ENCODE peak calls at places on chromosomes 7 and 10, in four cellular contexts. V is fibroblast of pulmonary artery, O is brain microvascular endothelial cell, Z is HFF-Myc. A is an unnamed sample.

GRCh38 chr7:77479536-77480088 is 57.5 kb upstream of the PTPN12 start:
- DNase-seq in V (peak; percentile 31), O (no peak), Z (no peak), A (peak; percentile 36)

GRCh38 chr10:8438603-8439002 is 384.1 kb downstream of the GATA3 start:
- DNase-seq in V (no peak), O (no peak), Z (no peak), A (no peak)

GRCh38 chr7:155523168-155523675 is 23.1 kb downstream of the CNPY1 start:
- DNase-seq in V (no peak), O (no peak), Z (no peak), A (no peak)

GRCh38 chr10:127150136-127150535 is 46.3 kb downstream of the INSYN2A start:
- DNase-seq in V (no peak), O (peak; percentile 47), Z (no peak), A (peak; percentile 38)

GRCh38 chr7:143900230-143900766 is 1.7 kb downstream of the TCAF1 start:
- DNase-seq in V (no peak), O (peak; percentile 47), Z (no peak), A (peak; percentile 60)

GRCh38 chr7:155198901-155199845 is 98.5 kb upstream of the INSIG1 start:
- DNase-seq in V (peak; percentile 56), O (peak; percentile 86), Z (no peak), A (peak; percentile 42)

GRCh38 chr7:71801996-71802395 is 610.1 kb downstream of the CALN1 start:
- DNase-seq in V (no peak), O (no peak), Z (no peak), A (no peak)

GRCh38 chr10:42551582-42552187 is 86.7 kb downstream of the ZNF33B start:
- DNase-seq in V (no peak), O (peak; percentile 1), Z (no peak), A (peak; percentile 5)

GRCh38 chr10:124001391-124002260 is 91.8 kb downstream of the CHST15 start:
- DNase-seq in V (no peak), O (no peak), Z (no peak), A (no peak)

GRCh38 chr7:70316745-70317144 is 718.5 kb downstream of the AUTS2 start:
- DNase-seq in V (no peak), O (no peak), Z (no peak), A (no peak)

GRCh38 chr10:118256825-118257570 is 85.1 kb downstream of the FAM204A start:
- DNase-seq in V (no peak), O (no peak), Z (no peak), A (no peak)

GRCh38 chr7:3067193-3067592 is 23.5 kb upstream of the CARD11 start:
- DNase-seq in V (no peak), O (no peak), Z (no peak), A (no peak)

GRCh38 chr7:15558747-15559146 is 3.1 kb downstream of the AGMO start:
- DNase-seq in V (peak; percentile 14), O (peak; percentile 54), Z (no peak), A (peak; percentile 75)

GRCh38 chr7:15566476-15566875 is 4.7 kb upstream of the AGMO start:
- DNase-seq in V (no peak), O (no peak), Z (no peak), A (no peak)

GRCh38 chr7:15560968-15561367 is 847 bp downstream of the AGMO start:
- DNase-seq in V (no peak), O (no peak), Z (no peak), A (no peak)

GRCh38 chr7:15557686-15558085 is 4.1 kb downstream of the AGMO start:
- DNase-seq in V (no peak), O (no peak), Z (no peak), A (peak; percentile 14)

GRCh38 chr7:15561840-15562239 is at the start of gene AGMO:
- DNase-seq in V (peak; percentile 28), O (peak; percentile 40), Z (no peak), A (peak; percentile 47)
- H3K4me3 ChIP-seq in V (no peak within 1 kb of the TSS), O (no peak within 1 kb of the TSS), Z (no peak within 1 kb of the TSS), A (no peak within 1 kb of the TSS)

GRCh38 chr7:96727534-96728088 is 18.0 kb upstream of the SEM1 start:
- DNase-seq in V (no peak), O (no peak), Z (no peak), A (no peak)

GRCh38 chr7:96734343-96734742 is 24.7 kb upstream of the SEM1 start:
- DNase-seq in V (no peak), O (no peak), Z (no peak), A (no peak)

GRCh38 chr7:96728139-96728538 is 18.5 kb upstream of the SEM1 start:
- DNase-seq in V (no peak), O (no peak), Z (no peak), A (no peak)

DNA sequence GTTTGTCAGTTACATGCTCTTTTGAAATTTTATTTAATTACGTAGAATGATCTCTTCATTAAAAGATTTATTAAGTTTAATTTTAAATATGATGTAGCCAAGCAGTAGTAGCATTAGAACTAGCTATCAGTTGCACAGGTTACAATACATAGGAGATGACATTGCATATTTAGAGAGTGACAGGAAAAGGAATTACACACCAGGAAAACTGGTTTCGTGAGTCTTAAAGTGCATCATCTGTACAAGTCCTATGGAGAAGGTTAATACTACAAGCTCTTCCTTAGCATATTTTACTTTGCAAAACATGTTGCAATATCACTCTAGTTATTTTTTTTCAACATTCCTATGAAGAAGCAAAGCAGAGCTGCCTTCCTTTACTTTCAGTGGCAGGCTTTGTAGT is 20.1 kb upstream of the SEM1 start:
- DNase-seq in V (no peak), O (no peak), Z (no peak), A (no peak)
- TF ChIP-seq CTCF in V (no peak), O (no peak), Z (no peak), A (no peak)

GRCh38 chr10:103394180-103394579 is 2.1 kb downstream of the ATP5MK start:
- DNase-seq in V (peak; percentile 21), O (no peak), Z (no peak), A (peak; percentile 7)
- H3K4me3 ChIP-seq in V (no peak overlapping the region), O (no peak overlapping the region), Z (peak overlapping the region; percentile 98), A (no peak overlapping the region)

GRCh38 chr7:133207687-133208086 is 45.2 kb upstream of the EXOC4 start:
- DNase-seq in V (peak; percentile 25), O (no peak), Z (no peak), A (peak; percentile 47)
- TF ChIP-seq CTCF in V (peak; percentile 17), O (peak; percentile 28), Z (peak; percentile 27), A (peak; percentile 27)

A was measured in choroid plexus epithelial cell.